ENCODE peak calls at places on chromosomes 12 and 14, in four cellular contexts. F is keratinocyte, V is fibroblast of lung, K is neural progenitor cell. T is an unnamed sample. For H3K9me3, the result is how much of the 10 kb centered on the place peaks cover.

GRCh38 chr12:107319536-107320030 is 226.2 kb upstream of the CRY1 start:
- DNase-seq in F (no peak), K (peak), V (peak), T (no peak)

GRCh38 chr12:96397756-96398421 is 2.4 kb downstream of the CDK17 start:
- DNase-seq in V (peak), K (no peak), F (no peak), T (no peak)

GRCh38 chr14:24430682-24431568 is 1.2 kb downstream of the KHNYN start:
- DNase-seq in V (peak), F (no peak), K (peak), T (no peak)

GRCh38 chr12:63070709-63071108 is 80.3 kb downstream of the AVPR1A start:
- DNase-seq in F (no peak), K (no peak), V (peak), T (no peak)

GRCh38 chr14:81625343-81625742 is 91.7 kb upstream of the SEL1L start:
- DNase-seq in K (peak), V (no peak), F (no peak), T (peak)

GRCh38 chr12:95574030-95574429 is 22.8 kb upstream of the USP44 start:
- DNase-seq in V (no peak), K (peak), F (no peak), T (no peak)

GRCh38 chr12:101927042-101927441 is 49.7 kb downstream of the DRAM1 start:
- DNase-seq in K (no peak), V (peak), F (no peak), T (no peak)

GRCh38 chr12:4858385-4858784 is 51.3 kb upstream of the KCNA1 start:
- DNase-seq in F (no peak), V (no peak), K (peak), T (no peak)

GRCh38 chr12:120762093-120762492 is 36.5 kb downstream of the ACADS start:
- DNase-seq in K (no peak), F (no peak), V (peak), T (no peak)

GRCh38 chr14:54796961-54797360 is 105.7 kb downstream of the GCH1 start:
- DNase-seq in K (no peak), F (peak), V (peak), T (no peak)

GRCh38 chr14:89277229-89277628 is 139.8 kb downstream of the FOXN3 start:
- DNase-seq in F (no peak), V (no peak), K (no peak), T (no peak)

GRCh38 chr12:65449400-65449799 is 170.9 kb downstream of the MSRB3 start:
- DNase-seq in K (no peak), F (no peak), V (peak), T (no peak)

GRCh38 chr12:110349521-110350151 is 53.9 kb downstream of the ANAPC7 start:
- DNase-seq in F (no peak), V (no peak), K (no peak), T (no peak)

GRCh38 chr14:87888136-87888999 is 104.6 kb downstream of the GALC start:
- DNase-seq in V (no peak), F (no peak), K (peak), T (no peak)

GRCh38 chr12:14613718-14614117 is 46.0 kb upstream of the PLBD1 start:
- DNase-seq in K (no peak), V (no peak), F (no peak), T (no peak)

GRCh38 chr12:57754411-57755193 is at the start of gene MARCHF9:
- DNase-seq in F (no peak), K (peak), V (no peak), T (no peak)

GRCh38 chr14:37232907-37233481 is 35.3 kb downstream of the MIPOL1 start:
- DNase-seq in F (peak), V (peak), K (peak), T (no peak)

GRCh38 chr12:106134294-106134949 is 4.3 kb downstream of the NUAK1 start:
- DNase-seq in K (no peak), F (no peak), V (peak), T (no peak)

GRCh38 chr12:89494411-89495231 is 30.0 kb downstream of the GALNT4 start:
- DNase-seq in F (no peak), K (no peak), V (peak), T (no peak)

GRCh38 chr12:88952543-88952942 is 372.3 kb upstream of the KITLG start:
- DNase-seq in V (peak), F (no peak), K (no peak), T (no peak)

GRCh38 chr12:1933342-1933992 is 15.0 kb upstream of the CACNA2D4 start:
- DNase-seq in V (peak), K (peak), F (no peak), T (no peak)

GRCh38 chr12:110739894-110740293 is 2.8 kb downstream of the PPP1CC start:
- DNase-seq in K (no peak), V (peak), F (no peak), T (no peak)

GRCh38 chr14:61388976-61389576 is 67.7 kb downstream of the PRKCH start:
- DNase-seq in F (peak), K (no peak), V (peak), T (no peak)

GRCh38 chr14:90342327-90342726 is 10.6 kb upstream of the NRDE2 start:
- DNase-seq in F (no peak), V (no peak), K (no peak), T (no peak)

GRCh38 chr14:45095143-45095542 is 11.2 kb downstream of the PRPF39 start:
- DNase-seq in V (no peak), K (no peak), F (no peak), T (no peak)

GRCh38 chr14:95645016-95645996 is 40.9 kb upstream of the TCL1B start:
- DNase-seq in K (no peak), F (no peak), V (no peak), T (no peak)

GRCh38 chr12:40229690-40230651 is 5.2 kb downstream of the LRRK2 start:
- DNase-seq in F (no peak), V (no peak), K (no peak), T (no peak)

GRCh38 chr12:12081836-12082497 is 11.2 kb downstream of the BCL2L14 start:
- DNase-seq in F (no peak), K (peak), V (peak), T (peak)

GRCh38 chr14:77024171-77024627 is 4.3 kb downstream of the IRF2BPL start:
- DNase-seq in K (peak), F (no peak), V (peak), T (peak)

GRCh38 chr12:115306380-115306779 is 622.4 kb upstream of the TBX3 start:
- DNase-seq in K (no peak), F (no peak), V (no peak), T (no peak)

GRCh38 chr12:11875414-11875935 is 195.3 kb upstream of the BCL2L14 start:
- DNase-seq in K (no peak), V (no peak), F (no peak), T (no peak)

GRCh38 chr12:90085491-90086274 is 377.0 kb upstream of the ATP2B1 start:
- DNase-seq in F (no peak), K (peak), V (peak), T (no peak)

GRCh38 chr12:124683330-124683662 is 115.9 kb upstream of the NCOR2 start:
- DNase-seq in F (peak), V (peak), K (peak), T (no peak)

GRCh38 chr12:38162013-38162412 is 154.6 kb upstream of the ALG10B start:
- DNase-seq in V (no peak), F (no peak), K (no peak), T (no peak)
- H3K9me3 ChIP-seq in V (under half), F (under half), K (under half), T (under half)

GRCh38 chr12:48973084-48973483 is 1.5 kb upstream of the WNT10B start:
- DNase-seq in V (no peak), F (no peak), K (no peak), T (no peak)

GRCh38 chr12:48972213-48973021 is 882 bp upstream of the WNT10B start:
- DNase-seq in V (peak), F (no peak), K (no peak), T (no peak)

GRCh38 chr12:48973992-48974673 is 2.6 kb upstream of the WNT10B start:
- DNase-seq in K (peak), V (peak), F (no peak), T (no peak)

GRCh38 chr12:48970702-48971334 is 717 bp downstream of the WNT10B start:
- DNase-seq in K (no peak), V (no peak), F (no peak), T (no peak)

DNA sequence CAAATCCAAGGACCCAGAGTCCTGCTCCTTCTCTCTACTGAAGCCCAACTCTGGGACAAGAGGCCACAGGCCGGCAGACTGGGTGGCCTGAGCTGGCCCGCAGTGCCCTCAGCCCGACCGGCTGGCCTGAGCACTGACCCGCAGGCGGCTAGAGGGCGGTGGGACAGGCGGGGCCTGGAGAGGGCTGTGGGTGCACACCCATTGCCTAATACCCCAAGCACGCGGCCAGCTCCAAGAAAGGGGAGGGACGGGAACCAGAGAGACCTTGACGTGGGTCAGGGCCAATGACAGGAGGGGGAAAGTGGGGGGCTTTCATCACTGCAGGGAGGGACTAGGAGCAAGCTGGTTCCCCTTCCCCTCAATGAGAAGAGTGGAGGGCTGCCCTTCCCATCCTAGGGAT is 2.0 kb upstream of the WNT10B start:
- DNase-seq in F (no peak), V (no peak), K (peak), T (no peak)
- TF ChIP-seq EZH2 in F (no peak), V (no peak), K (peak), T (no peak)

GRCh38 chr14:20429801-20430669 is 5.9 kb downstream of the KLHL33 start:
- DNase-seq in F (no peak), V (no peak), K (no peak), T (no peak)

GRCh38 chr14:20435454-20436362 is at the start of gene KLHL33:
- DNase-seq in V (no peak), K (no peak), F (no peak), T (no peak)

GRCh38 chr14:20436363-20436755 is 393 bp upstream of the KLHL33 start:
- DNase-seq in K (no peak), V (peak), F (no peak), T (no peak)

GRCh38 chr14:20438664-20439063 is 2.7 kb upstream of the KLHL33 start:
- DNase-seq in F (no peak), V (no peak), K (no peak), T (no peak)

DNA sequence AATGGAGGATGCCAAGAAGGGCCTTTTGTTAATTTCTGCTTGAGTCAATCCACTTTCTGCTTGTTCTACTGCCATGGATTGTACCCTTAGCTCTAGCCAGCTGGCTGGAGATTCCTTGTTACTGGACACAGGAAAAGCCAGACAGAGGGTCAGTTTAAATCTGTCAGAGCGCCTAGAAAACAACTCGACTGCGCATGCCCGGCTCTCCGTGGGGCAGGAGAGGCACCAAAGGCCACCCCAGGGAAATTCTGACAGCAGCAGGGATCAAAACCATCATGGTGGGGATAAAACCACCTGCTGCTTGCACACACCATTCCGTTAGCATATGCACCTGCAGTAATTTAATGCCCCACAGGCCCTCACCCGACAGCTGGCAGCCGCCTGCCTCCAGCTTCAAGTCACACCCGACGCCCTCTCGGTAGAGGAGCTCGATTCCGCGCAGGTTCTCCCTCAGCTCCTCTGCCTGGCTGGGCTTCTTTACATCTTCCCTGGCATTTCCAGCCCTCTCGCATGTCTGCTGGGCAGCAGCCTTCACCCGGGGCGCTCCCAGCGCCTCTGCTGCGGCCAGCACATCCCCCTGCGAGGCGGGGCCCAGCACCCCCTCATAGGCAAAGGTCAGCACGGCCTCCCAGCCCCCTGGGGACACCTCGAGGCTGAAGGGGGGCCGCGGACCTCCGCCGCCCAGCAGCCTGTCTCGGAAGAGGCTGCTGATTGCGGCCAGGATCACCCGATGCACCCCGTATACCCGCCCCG is 1.1 kb downstream of the KLHL33 start:
- DNase-seq in V (peak), F (no peak), K (no peak), T (no peak)
- H3K9me3 ChIP-seq in V (under half), F (under half), K (under half), T (under half)

DNA sequence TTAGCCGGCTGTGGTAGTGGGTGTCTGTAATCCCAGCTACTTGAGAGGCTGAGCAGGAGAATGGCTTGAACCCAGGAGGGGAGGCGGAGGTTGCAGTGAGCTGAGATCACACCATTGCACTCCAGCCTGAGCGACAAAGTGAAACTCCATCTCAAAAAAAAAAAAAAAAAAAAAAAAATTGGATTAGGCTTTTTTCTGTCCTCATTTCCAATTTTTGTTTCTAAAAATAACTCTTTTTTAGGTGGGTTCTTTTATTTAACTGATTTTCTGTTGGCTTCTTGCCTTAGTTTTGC is 863.7 kb downstream of the LRFN5 start:
- DNase-seq in V (no peak), K (no peak), F (no peak), T (no peak)
- TF ChIP-seq EZH2 in V (no peak), K (no peak), F (no peak), T (no peak)

DNA sequence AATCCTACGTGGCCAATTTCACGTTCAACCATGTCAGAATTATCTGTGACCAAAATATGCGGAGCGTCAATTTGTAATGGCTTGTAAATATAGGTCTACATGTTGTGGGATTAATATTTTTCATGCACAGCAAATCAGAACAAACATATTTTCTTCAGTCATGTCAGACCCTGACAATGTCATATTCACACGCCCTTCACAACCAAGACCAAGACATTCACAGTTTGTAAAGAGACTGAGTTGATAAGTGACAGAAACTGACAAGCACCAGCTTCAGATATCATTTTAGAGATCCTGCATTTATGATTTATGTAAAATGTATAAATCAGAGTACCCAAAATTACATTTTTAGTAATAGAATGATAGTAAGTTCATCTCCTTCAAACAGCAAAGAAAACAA is 57.3 kb upstream of the NOVA1 start:
- DNase-seq in K (no peak), F (no peak), V (no peak), T (no peak)
- H3K9me3 ChIP-seq in K (under half), F (under half), V (under half), T (under half)

T was measured in SK-N-MC.